ENCODE peak calls at places on chromosome 20, in ten cellular contexts. One of them, this sample, is unnamed.

GRCh38 chr20:62367136-62367482 is at the start of gene LAMA5:
- DNase-seq in H1: no peak
- DNase-seq in cardiac muscle cell: peak
- DNase-seq in keratinocyte: no peak
- DNase-seq in HCT116: no peak
- DNase-seq in astrocyte: no peak
- DNase-seq in GM23338: peak
- DNase-seq in tibial artery: no peak
- DNase-seq in IMR-90: no peak
- DNase-seq in dorsolateral prefrontal cortex: no peak
- DNase-seq in this sample: peak

GRCh38 chr20:23260181-23260840 is 90.3 kb upstream of the NXT1 start:
- DNase-seq in H1: peak
- DNase-seq in cardiac muscle cell: no peak
- DNase-seq in keratinocyte: no peak
- DNase-seq in HCT116: no peak
- DNase-seq in astrocyte: no peak
- DNase-seq in GM23338: no peak
- DNase-seq in tibial artery: no peak
- DNase-seq in IMR-90: no peak
- DNase-seq in dorsolateral prefrontal cortex: no peak
- DNase-seq in this sample: no peak

GRCh38 chr20:64155258-64156135 is 8.8 kb upstream of the MYT1 start:
- DNase-seq in H1: no peak
- DNase-seq in cardiac muscle cell: no peak
- DNase-seq in keratinocyte: no peak
- DNase-seq in HCT116: no peak
- DNase-seq in astrocyte: no peak
- DNase-seq in GM23338: no peak
- DNase-seq in tibial artery: no peak
- DNase-seq in IMR-90: no peak
- DNase-seq in dorsolateral prefrontal cortex: no peak
- DNase-seq in this sample: no peak

GRCh38 chr20:18506744-18507143 is 996 bp upstream of the SEC23B start:
- DNase-seq in H1: no peak
- DNase-seq in cardiac muscle cell: no peak
- DNase-seq in keratinocyte: no peak
- DNase-seq in HCT116: no peak
- DNase-seq in astrocyte: no peak
- DNase-seq in GM23338: peak
- DNase-seq in tibial artery: no peak
- DNase-seq in IMR-90: no peak
- DNase-seq in dorsolateral prefrontal cortex: no peak
- DNase-seq in this sample: no peak

GRCh38 chr20:881051-881820 is 34.9 kb downstream of the ANGPT4 start:
- DNase-seq in H1: no peak
- DNase-seq in cardiac muscle cell: no peak
- DNase-seq in keratinocyte: no peak
- DNase-seq in HCT116: peak
- DNase-seq in astrocyte: peak
- DNase-seq in GM23338: no peak
- DNase-seq in tibial artery: no peak
- DNase-seq in IMR-90: peak
- DNase-seq in dorsolateral prefrontal cortex: no peak
- DNase-seq in this sample: peak

GRCh38 chr20:38692436-38693411 is 31.6 kb upstream of the SLC32A1 start:
- DNase-seq in H1: peak
- DNase-seq in cardiac muscle cell: peak
- DNase-seq in keratinocyte: no peak
- DNase-seq in HCT116: peak
- DNase-seq in astrocyte: peak
- DNase-seq in GM23338: peak
- DNase-seq in tibial artery: peak
- DNase-seq in IMR-90: peak
- DNase-seq in dorsolateral prefrontal cortex: peak
- DNase-seq in this sample: peak

GRCh38 chr20:561437-562231 is 18.0 kb upstream of the CSNK2A1 start:
- DNase-seq in H1: peak
- DNase-seq in cardiac muscle cell: peak
- DNase-seq in keratinocyte: no peak
- DNase-seq in HCT116: peak
- DNase-seq in astrocyte: peak
- DNase-seq in GM23338: peak
- DNase-seq in tibial artery: peak
- DNase-seq in IMR-90: peak
- DNase-seq in dorsolateral prefrontal cortex: peak
- DNase-seq in this sample: peak

GRCh38 chr20:24734139-24734538 is 214.9 kb upstream of the CST7 start:
- DNase-seq in H1: peak
- DNase-seq in cardiac muscle cell: no peak
- DNase-seq in keratinocyte: no peak
- DNase-seq in HCT116: no peak
- DNase-seq in astrocyte: no peak
- DNase-seq in GM23338: no peak
- DNase-seq in tibial artery: no peak
- DNase-seq in IMR-90: no peak
- DNase-seq in dorsolateral prefrontal cortex: no peak
- DNase-seq in this sample: no peak

GRCh38 chr20:626579-626978 is 16.5 kb upstream of the TCF15 start:
- DNase-seq in H1: no peak
- DNase-seq in cardiac muscle cell: no peak
- DNase-seq in keratinocyte: no peak
- DNase-seq in HCT116: no peak
- DNase-seq in astrocyte: no peak
- DNase-seq in GM23338: no peak
- DNase-seq in tibial artery: no peak
- DNase-seq in IMR-90: no peak
- DNase-seq in dorsolateral prefrontal cortex: no peak
- DNase-seq in this sample: no peak

GRCh38 chr20:32608664-32609015 is 23.5 kb upstream of the NOL4L start:
- DNase-seq in H1: no peak
- DNase-seq in cardiac muscle cell: no peak
- DNase-seq in keratinocyte: no peak
- DNase-seq in HCT116: no peak
- DNase-seq in astrocyte: no peak
- DNase-seq in GM23338: no peak
- DNase-seq in tibial artery: no peak
- DNase-seq in IMR-90: no peak
- DNase-seq in dorsolateral prefrontal cortex: no peak
- DNase-seq in this sample: no peak

GRCh38 chr20:19913927-19914614 is 103.1 kb upstream of the NAA20 start:
- DNase-seq in H1: no peak
- DNase-seq in cardiac muscle cell: no peak
- DNase-seq in keratinocyte: peak
- DNase-seq in HCT116: no peak
- DNase-seq in astrocyte: peak
- DNase-seq in GM23338: no peak
- DNase-seq in tibial artery: no peak
- DNase-seq in IMR-90: peak
- DNase-seq in dorsolateral prefrontal cortex: no peak
- DNase-seq in this sample: peak

GRCh38 chr20:47099093-47099492 is 204.4 kb downstream of the EYA2 start:
- DNase-seq in H1: no peak
- DNase-seq in cardiac muscle cell: no peak
- DNase-seq in keratinocyte: no peak
- DNase-seq in HCT116: no peak
- DNase-seq in astrocyte: no peak
- DNase-seq in GM23338: no peak
- DNase-seq in tibial artery: no peak
- DNase-seq in IMR-90: no peak
- DNase-seq in dorsolateral prefrontal cortex: no peak
- DNase-seq in this sample: no peak

GRCh38 chr20:63791497-63792156 is 39.4 kb downstream of the ZBTB46 start:
- DNase-seq in H1: no peak
- DNase-seq in cardiac muscle cell: peak
- DNase-seq in keratinocyte: no peak
- DNase-seq in HCT116: no peak
- DNase-seq in astrocyte: no peak
- DNase-seq in GM23338: no peak
- DNase-seq in tibial artery: no peak
- DNase-seq in IMR-90: no peak
- DNase-seq in dorsolateral prefrontal cortex: no peak
- DNase-seq in this sample: no peak

GRCh38 chr20:14197097-14197496 is 140.3 kb downstream of the FLRT3 start:
- DNase-seq in H1: no peak
- DNase-seq in cardiac muscle cell: no peak
- DNase-seq in keratinocyte: no peak
- DNase-seq in HCT116: no peak
- DNase-seq in astrocyte: peak
- DNase-seq in GM23338: no peak
- DNase-seq in tibial artery: no peak
- DNase-seq in IMR-90: peak
- DNase-seq in dorsolateral prefrontal cortex: no peak
- DNase-seq in this sample: no peak

GRCh38 chr20:52972190-52972937 is at the start of gene TSHZ2:
- DNase-seq in H1: peak
- DNase-seq in cardiac muscle cell: peak
- DNase-seq in keratinocyte: no peak
- DNase-seq in HCT116: no peak
- DNase-seq in astrocyte: peak
- DNase-seq in GM23338: no peak
- DNase-seq in tibial artery: peak
- DNase-seq in IMR-90: peak
- DNase-seq in dorsolateral prefrontal cortex: peak
- DNase-seq in this sample: peak

DNA sequence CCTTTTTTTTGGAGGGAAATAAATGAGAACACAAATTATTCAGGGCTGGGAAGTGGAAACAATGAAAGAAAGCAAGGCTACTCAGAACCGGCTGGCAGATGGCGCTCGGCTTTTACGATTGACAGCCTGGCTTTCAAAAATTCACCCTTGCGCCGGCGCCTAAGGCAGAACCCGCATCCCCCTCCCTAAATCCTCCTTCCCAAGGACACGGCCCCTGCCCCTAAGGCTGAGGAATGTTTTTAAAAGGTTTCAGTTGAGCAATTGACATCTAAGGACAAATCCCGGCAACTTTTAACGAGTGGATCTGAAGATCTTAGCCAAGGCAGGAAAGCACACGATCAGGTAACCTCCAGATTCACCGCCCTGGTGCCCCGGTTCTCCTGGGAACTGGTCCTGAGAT is 16.3 kb downstream of the GNAS start:
- DNase-seq in H1: no peak
- DNase-seq in cardiac muscle cell: no peak
- DNase-seq in keratinocyte: no peak
- DNase-seq in HCT116: no peak
- DNase-seq in astrocyte: no peak
- DNase-seq in GM23338: peak
- DNase-seq in tibial artery: no peak
- DNase-seq in IMR-90: no peak
- DNase-seq in dorsolateral prefrontal cortex: no peak
- DNase-seq in this sample: peak
- TF ChIP-seq CTCF in H1: no peak
- TF ChIP-seq CTCF in cardiac muscle cell: peak
- TF ChIP-seq CTCF in keratinocyte: no peak
- TF ChIP-seq CTCF in HCT116: no peak
- TF ChIP-seq CTCF in astrocyte: peak
- TF ChIP-seq CTCF in GM23338: peak
- TF ChIP-seq CTCF in tibial artery: no peak
- TF ChIP-seq CTCF in IMR-90: peak
- TF ChIP-seq CTCF in dorsolateral prefrontal cortex: no peak
- TF ChIP-seq CTCF in this sample: peak

DNA sequence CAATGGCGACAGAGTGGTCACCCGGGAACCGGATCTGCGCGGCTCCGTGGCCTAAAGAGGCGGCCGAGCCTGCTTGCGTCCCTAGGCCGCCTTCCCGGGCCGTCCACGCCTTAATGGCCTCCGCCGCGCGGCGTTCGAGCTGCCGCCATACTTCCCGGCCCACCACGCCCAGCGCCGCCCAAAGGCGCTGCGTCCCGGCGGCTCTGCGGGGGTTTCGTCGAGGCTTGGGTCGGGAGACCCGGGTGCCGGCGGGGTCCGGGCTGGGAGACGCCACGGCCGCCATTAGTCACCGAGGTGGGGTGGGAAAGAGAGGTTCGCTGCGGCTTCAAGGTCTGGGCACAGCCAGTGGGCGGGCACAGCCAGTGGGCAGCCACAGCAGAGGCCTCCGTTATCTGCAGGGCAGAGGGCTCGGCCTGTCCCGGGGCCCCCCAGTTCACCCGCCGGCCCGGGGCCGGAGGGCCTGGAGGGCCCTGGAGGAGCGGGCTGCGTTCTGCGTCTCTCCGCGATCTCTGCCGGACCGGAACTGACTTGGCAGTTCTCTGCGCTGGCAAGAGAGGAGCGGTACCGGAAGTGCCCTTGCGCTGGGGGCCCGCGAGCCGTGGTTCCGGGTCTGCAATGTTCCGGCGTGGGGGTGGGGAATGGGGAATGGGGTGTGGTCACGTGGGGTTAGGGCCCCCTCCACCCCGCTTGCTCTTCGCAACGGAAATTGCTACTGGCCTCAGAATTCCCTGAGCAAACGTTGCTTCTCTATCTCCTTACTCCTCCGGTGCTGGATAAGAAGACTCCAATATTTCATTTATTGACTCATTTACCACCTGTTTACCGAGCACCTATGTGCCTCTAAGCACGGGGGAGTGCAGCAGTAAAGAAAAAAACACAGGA is 82.3 kb downstream of the CNBD2 start:
- DNase-seq in H1: peak
- DNase-seq in cardiac muscle cell: peak
- DNase-seq in keratinocyte: peak
- DNase-seq in HCT116: peak
- DNase-seq in astrocyte: peak
- DNase-seq in GM23338: peak
- DNase-seq in tibial artery: peak
- DNase-seq in IMR-90: peak
- DNase-seq in dorsolateral prefrontal cortex: peak
- DNase-seq in this sample: peak
- H3K27ac ChIP-seq in H1: peak
- H3K27ac ChIP-seq in cardiac muscle cell: peak
- H3K27ac ChIP-seq in keratinocyte: peak
- H3K27ac ChIP-seq in HCT116: peak
- H3K27ac ChIP-seq in astrocyte: peak
- H3K27ac ChIP-seq in GM23338: peak
- H3K27ac ChIP-seq in tibial artery: peak
- H3K27ac ChIP-seq in IMR-90: peak
- H3K27ac ChIP-seq in dorsolateral prefrontal cortex: peak
- H3K27ac ChIP-seq in this sample: peak

DNA sequence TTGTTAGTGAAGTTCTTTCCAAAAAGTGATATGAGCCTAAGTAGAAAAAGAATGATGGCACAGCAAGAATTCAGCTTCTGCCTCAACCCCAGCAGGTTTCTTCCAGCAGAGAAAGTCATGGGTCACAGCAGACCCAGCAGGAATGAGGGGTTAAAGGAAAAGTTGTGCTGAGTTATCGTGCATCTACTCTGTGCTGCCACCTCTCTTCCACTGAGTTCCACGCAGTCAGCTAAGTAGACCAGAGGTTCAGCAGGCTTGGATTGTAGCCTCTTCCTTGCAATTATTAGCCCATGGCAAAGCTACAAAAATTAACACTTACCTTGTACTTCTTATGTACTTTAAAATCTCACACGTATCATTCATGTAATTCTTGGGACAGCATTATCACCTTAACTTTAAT is 510.8 kb downstream of the PTPRT start:
- DNase-seq in H1: no peak
- DNase-seq in cardiac muscle cell: no peak
- DNase-seq in keratinocyte: no peak
- DNase-seq in HCT116: no peak
- DNase-seq in astrocyte: no peak
- DNase-seq in GM23338: no peak
- DNase-seq in tibial artery: no peak
- DNase-seq in IMR-90: no peak
- DNase-seq in dorsolateral prefrontal cortex: no peak
- DNase-seq in this sample: no peak
- TF ChIP-seq CTCF in H1: peak
- TF ChIP-seq CTCF in cardiac muscle cell: no peak
- TF ChIP-seq CTCF in keratinocyte: peak
- TF ChIP-seq CTCF in HCT116: peak
- TF ChIP-seq CTCF in astrocyte: no peak
- TF ChIP-seq CTCF in GM23338: no peak
- TF ChIP-seq CTCF in tibial artery: no peak
- TF ChIP-seq CTCF in IMR-90: no peak
- TF ChIP-seq CTCF in dorsolateral prefrontal cortex: no peak
- TF ChIP-seq CTCF in this sample: peak

GRCh38 chr20:15619341-15619740 is 953.9 kb downstream of the KIF16B start:
- DNase-seq in H1: no peak
- DNase-seq in cardiac muscle cell: no peak
- DNase-seq in keratinocyte: peak
- DNase-seq in HCT116: no peak
- DNase-seq in astrocyte: no peak
- DNase-seq in GM23338: no peak
- DNase-seq in tibial artery: no peak
- DNase-seq in IMR-90: no peak
- DNase-seq in dorsolateral prefrontal cortex: no peak
- DNase-seq in this sample: no peak
- H3K27ac ChIP-seq in H1: no peak
- H3K27ac ChIP-seq in cardiac muscle cell: no peak
- H3K27ac ChIP-seq in keratinocyte: no peak
- H3K27ac ChIP-seq in HCT116: no peak
- H3K27ac ChIP-seq in astrocyte: no peak
- H3K27ac ChIP-seq in GM23338: no peak
- H3K27ac ChIP-seq in tibial artery: no peak
- H3K27ac ChIP-seq in IMR-90: no peak
- H3K27ac ChIP-seq in dorsolateral prefrontal cortex: no peak
- H3K27ac ChIP-seq in this sample: no peak